ENCODE peak calls at places on chromosomes 4 and X, in five cellular contexts. O is ascending aorta, G is Ammon's horn, J is WTC11, W is fibroblast of gingiva. L is an unnamed sample.
A peak's percentile ranks its signal among the peaks of the same experiment; 100 is the strongest.

GRCh38 chrX:115065304-115065703 is 47.9 kb upstream of the IL13RA2 start:
- DNase-seq in O (no peak), G (no peak), J (no peak), W (no peak), L (no peak)

GRCh38 chr4:2857349-2857927 is 13.8 kb downstream of the ADD1 start:
- DNase-seq in O (no peak), W (no peak), G (no peak), J (no peak), L (no peak)

GRCh38 chr4:125235971-125236370 is 78.8 kb upstream of the FAT4 start:
- DNase-seq in O (no peak), G (peak; percentile 32), J (no peak), W (no peak), L (no peak)

GRCh38 chr4:7547368-7548040 is 112.8 kb upstream of the PSAPL1 start:
- DNase-seq in G (no peak), O (no peak), W (peak; percentile 47), J (no peak), L (no peak)

GRCh38 chr4:40212674-40213504 is 16.1 kb downstream of the RHOH start:
- DNase-seq in G (peak; percentile 10), O (no peak), W (no peak), J (no peak), L (no peak)

GRCh38 chrX:2642146-2642545 is 48.9 kb upstream of the CD99 start:
- DNase-seq in W (no peak), O (no peak), G (no peak), J (no peak), L (no peak)

GRCh38 chrX:79268788-79269187 is 98.3 kb downstream of the ITM2A start:
- DNase-seq in J (no peak), O (no peak), W (no peak), G (no peak), L (no peak)

GRCh38 chr4:61411241-61411640 is 211.1 kb downstream of the ADGRL3 start:
- DNase-seq in J (no peak), O (no peak), G (no peak), W (no peak), L (no peak)

GRCh38 chr4:147052361-147052760 is 106.7 kb upstream of the TTC29 start:
- DNase-seq in J (no peak), G (no peak), O (no peak), W (no peak), L (no peak)

GRCh38 chrX:150696264-150696789 is 3.1 kb downstream of the MTMR1 start:
- DNase-seq in G (no peak), O (no peak), J (no peak), W (no peak), L (no peak)

GRCh38 chr4:94525993-94526740 is 74.4 kb downstream of the PDLIM5 start:
- DNase-seq in J (no peak), G (no peak), O (no peak), W (peak; percentile 77), L (no peak)

GRCh38 chrX:79270401-79270800 is 96.7 kb downstream of the ITM2A start:
- DNase-seq in O (peak; percentile 64), J (peak; percentile 45), W (peak; percentile 2), G (no peak), L (peak; percentile 19)

GRCh38 chr4:2333916-2334644 is 72.2 kb upstream of the MXD4 start:
- DNase-seq in J (no peak), W (no peak), G (no peak), O (no peak), L (no peak)

GRCh38 chr4:183081116-183081469 is 18.0 kb upstream of the WWC2 start:
- DNase-seq in O (no peak), W (no peak), J (no peak), G (no peak), L (no peak)

GRCh38 chrX:151031365-151031975 is 48.3 kb downstream of the HMGB3 start:
- DNase-seq in G (no peak), W (no peak), J (no peak), O (no peak), L (no peak)

GRCh38 chr4:730511-730910 is 24.9 kb downstream of the PCGF3 start:
- DNase-seq in J (no peak), W (no peak), O (no peak), G (no peak), L (no peak)

GRCh38 chr4:73676881-73677323 is 56.7 kb upstream of the RASSF6 start:
- DNase-seq in O (no peak), W (no peak), G (no peak), J (no peak), L (no peak)

GRCh38 chr4:40722576-40723161 is 27.1 kb upstream of the NSUN7 start:
- DNase-seq in G (peak; percentile 49), O (no peak), W (no peak), J (no peak), L (no peak)

GRCh38 chr4:101307901-101308300 is 39.4 kb downstream of the PPP3CA start:
- DNase-seq in G (no peak), J (no peak), W (no peak), O (no peak), L (no peak)

GRCh38 chr4:52096048-52096447 is 44.9 kb downstream of the SPATA18 start:
- DNase-seq in O (no peak), G (no peak), J (no peak), W (no peak), L (no peak)

GRCh38 chr4:148522995-148523394 is 80.8 kb upstream of the NR3C2 start:
- DNase-seq in J (no peak), O (no peak), W (no peak), G (no peak), L (no peak)

GRCh38 chrX:40012039-40012799 is 85.5 kb downstream of the BCOR start:
- DNase-seq in W (peak; percentile 87), G (no peak), O (peak; percentile 70), J (no peak), L (peak; percentile 58)

GRCh38 chr4:119683518-119683917 is 54.9 kb upstream of the PDE5A start:
- DNase-seq in J (no peak), G (no peak), W (peak; percentile 83), O (no peak), L (no peak)

GRCh38 chr4:137694138-137694537 is 161.8 kb upstream of the PCDH18 start:
- DNase-seq in J (no peak), G (no peak), O (peak; percentile 73), W (peak; percentile 77), L (no peak)

GRCh38 chr4:167034983-167035382 is 199.3 kb downstream of the SPOCK3 start:
- DNase-seq in J (no peak), G (no peak), W (no peak), O (no peak), L (no peak)

GRCh38 chr4:56106755-56107154 is 158.0 kb downstream of the CEP135 start:
- DNase-seq in J (no peak), G (no peak), W (no peak), O (no peak), L (no peak)

GRCh38 chrX:30275498-30275897 is 28.6 kb downstream of the MAGEB1 start:
- DNase-seq in J (no peak), G (peak; percentile 1), O (no peak), W (peak; percentile 8), L (no peak)

GRCh38 chr4:38782452-38783108 is at the start of gene TLR10:
- DNase-seq in W (peak; percentile 21), G (peak; percentile 74), O (no peak), J (peak; percentile 27), L (no peak)

GRCh38 chrX:9785944-9786741 is at the start of gene SHROOM2:
- DNase-seq in J (peak; percentile 42), G (no peak), O (no peak), W (no peak), L (no peak)

GRCh38 chr4:99404595-99405287 is 30.4 kb downstream of the ADH7 start:
- DNase-seq in O (peak; percentile 75), J (no peak), W (peak; percentile 96), G (no peak), L (no peak)

GRCh38 chr4:41935652-41936021 is 408 bp downstream of the TMEM33 start:
- DNase-seq in G (no peak), W (peak; percentile 2), O (no peak), J (no peak), L (no peak)

GRCh38 chrX:69968956-69969355 is 80.8 kb downstream of the AWAT2 start:
- DNase-seq in W (no peak), G (peak; percentile 18), O (no peak), J (no peak), L (no peak)

GRCh38 chrX:131821945-131822622 is 201.0 kb upstream of the STK26 start:
- DNase-seq in W (no peak), J (no peak), G (no peak), O (peak; percentile 89), L (peak; percentile 77)

GRCh38 chr4:38860788-38861424 is 4.3 kb upstream of the TLR6 start:
- DNase-seq in J (peak; percentile 76), O (no peak), W (no peak), G (no peak), L (no peak)

GRCh38 chrX:19824603-19825002 is 62.8 kb downstream of the SH3KBP1 start:
- DNase-seq in G (no peak), W (peak; percentile 14), J (no peak), O (no peak), L (no peak)

GRCh38 chr4:80956421-80956820 is 74.1 kb upstream of the BMP3 start:
- DNase-seq in J (no peak), W (no peak), G (no peak), O (no peak), L (no peak)

GRCh38 chrX:47776301-47776700 is 60.4 kb upstream of the ZNF81 start:
- DNase-seq in O (no peak), J (no peak), G (no peak), W (no peak), L (no peak)